ENCODE peak calls at places on chromosomes 3 and 15, in eight cellular contexts. P is endodermal cell, O is A549, I is mucosa of descending colon, J is right lobe of liver, S is brain microvascular endothelial cell, V is astrocyte, L is GM12878. E is an unnamed sample.
A peak's percentile ranks its signal among the peaks of the same experiment; 100 is the strongest.

GRCh38 chr15:57354436-57355123 is 21.7 kb upstream of the CGNL1 start:
- DNase-seq in P (no peak), O (no peak), I (no peak), J (no peak), S (no peak), V (no peak), L (no peak), E (no peak)

GRCh38 chr3:102571030-102571429 is 136.2 kb downstream of the ZPLD1 start:
- DNase-seq in P (no peak), O (no peak), I (no peak), J (peak; percentile 55), S (no peak), V (no peak), L (no peak), E (no peak)

GRCh38 chr3:130345487-130346079 is at the start of gene COL6A5:
- DNase-seq in P (peak; percentile 76), O (no peak), I (peak; percentile 36), J (no peak), S (no peak), V (no peak), L (no peak), E (no peak)

GRCh38 chr3:112639451-112640332 is 1.3 kb downstream of the CCDC80 start:
- DNase-seq in P (no peak), O (no peak), I (no peak), J (no peak), S (no peak), V (no peak), L (no peak), E (no peak)

GRCh38 chr3:81476652-81477051 is 284.8 kb downstream of the GBE1 start:
- DNase-seq in P (no peak), O (no peak), I (no peak), J (no peak), S (no peak), V (no peak), L (no peak), E (no peak)

GRCh38 chr15:52018693-52019393 is at the start of gene MAPK6:
- DNase-seq in P (peak; percentile 95), O (peak; percentile 95), I (peak; percentile 95), J (peak; percentile 95), S (peak; percentile 85), V (peak; percentile 71), L (peak; percentile 71), E (peak; percentile 95)

GRCh38 chr15:68638953-68639500 is 60.2 kb downstream of the CORO2B start:
- DNase-seq in P (no peak), O (no peak), I (no peak), J (no peak), S (peak; percentile 45), V (peak; percentile 72), L (no peak), E (no peak)

GRCh38 chr3:116444819-116445290 is 432 bp downstream of the LSAMP start:
- DNase-seq in P (peak; percentile 70), O (no peak), I (no peak), J (no peak), S (no peak), V (peak; percentile 26), L (no peak), E (no peak)

GRCh38 chr15:73964736-73965093 is 27.4 kb downstream of the STOML1 start:
- DNase-seq in P (peak; percentile 99), O (peak; percentile 82), I (peak; percentile 80), J (peak; percentile 75), S (peak; percentile 76), V (no peak), L (no peak), E (peak; percentile 78)

GRCh38 chr3:143727391-143727790 is 120.9 kb downstream of the SLC9A9 start:
- DNase-seq in P (no peak), O (no peak), I (no peak), J (no peak), S (no peak), V (no peak), L (no peak), E (no peak)

GRCh38 chr3:98901032-98901464 is 447 bp downstream of the DCBLD2 start:
- DNase-seq in P (peak; percentile 89), O (no peak), I (peak; percentile 67), J (peak; percentile 58), S (peak; percentile 48), V (no peak), L (no peak), E (peak; percentile 26)

GRCh38 chr15:40744810-40745152 is 10.3 kb downstream of the RMDN3 start:
- DNase-seq in P (no peak), O (no peak), I (no peak), J (no peak), S (no peak), V (no peak), L (no peak), E (no peak)

GRCh38 chr3:157127831-157128767 is 31.8 kb downstream of the CCNL1 start:
- DNase-seq in P (peak; percentile 73), O (peak; percentile 50), I (peak; percentile 59), J (peak; percentile 65), S (peak; percentile 89), V (peak; percentile 86), L (no peak), E (no peak)

GRCh38 chr15:65248506-65248905 is 37.2 kb upstream of the CILP start:
- DNase-seq in P (no peak), O (no peak), I (no peak), J (no peak), S (no peak), V (no peak), L (no peak), E (no peak)

GRCh38 chr3:71010731-71011455 is 572.6 kb downstream of the FOXP1 start:
- DNase-seq in P (no peak), O (no peak), I (no peak), J (no peak), S (no peak), V (no peak), L (peak; percentile 20), E (no peak)

GRCh38 chr3:10299175-10299574 is 6.4 kb upstream of the GHRL start:
- DNase-seq in P (peak; percentile 40), O (no peak), I (no peak), J (no peak), S (no peak), V (no peak), L (no peak), E (no peak)
- TF ChIP-seq CTCF in P (peak; percentile 21), O (no peak), I (no peak), J (no peak), S (peak; percentile 22), V (peak; percentile 8), L (no peak), E (no peak)

DNA sequence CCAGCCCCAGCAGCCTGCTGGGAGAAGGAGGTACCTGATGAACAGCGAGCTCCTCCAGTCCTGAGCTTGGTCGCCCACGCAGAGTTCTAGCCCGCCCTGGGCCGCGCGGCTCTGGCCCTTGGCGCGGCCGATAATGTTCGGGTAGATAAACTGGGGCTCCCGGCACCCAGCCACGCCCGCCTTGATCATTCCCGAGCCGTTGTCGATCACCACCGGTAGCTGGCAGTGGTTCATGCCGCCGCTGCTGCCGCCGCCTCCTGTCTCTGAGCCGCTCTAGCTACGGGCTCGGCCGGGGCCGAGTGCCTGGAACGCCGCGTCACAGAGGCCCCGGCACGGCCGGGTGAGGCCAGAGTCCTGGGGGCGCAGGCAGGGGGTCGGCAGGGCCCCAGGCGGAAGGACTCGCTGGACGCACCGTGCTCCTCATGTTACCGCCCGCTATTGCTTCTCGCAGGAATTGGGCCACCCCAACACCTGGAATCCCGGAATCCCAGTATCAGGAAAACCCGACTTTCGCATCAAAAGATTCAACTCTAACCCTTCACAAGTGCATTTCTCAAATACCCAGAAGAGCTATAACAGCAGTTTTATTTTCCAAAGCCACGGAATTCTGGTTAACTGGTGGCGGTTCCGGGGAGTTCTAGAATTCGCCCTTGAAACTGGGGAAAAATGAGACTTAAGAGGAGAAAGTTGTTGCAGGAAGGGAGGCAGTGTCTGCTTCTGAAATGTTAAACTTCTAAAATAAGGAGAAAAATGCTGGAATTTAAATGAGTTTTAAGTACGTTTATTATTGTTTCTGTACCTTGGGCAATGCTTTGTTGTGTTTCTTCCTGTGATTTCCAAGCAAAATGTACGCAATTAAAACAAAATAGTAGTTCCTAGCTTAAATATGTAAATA is at the start of gene ACTRT3:
- DNase-seq in P (peak; percentile 94), O (peak; percentile 33), I (peak; percentile 86), J (peak; percentile 78), S (peak; percentile 59), V (peak; percentile 72), L (no peak), E (peak; percentile 60)
- TF ChIP-seq CTCF in P (peak; percentile 12), O (no peak), I (no peak), J (no peak), S (no peak), V (no peak), L (no peak), E (no peak)

GRCh38 chr15:92613841-92614240 is 41.7 kb downstream of the FAM174B start:
- DNase-seq in P (no peak), O (no peak), I (no peak), J (no peak), S (no peak), V (no peak), L (no peak), E (no peak)

GRCh38 chr15:92612891-92613290 is 42.7 kb downstream of the FAM174B start:
- DNase-seq in P (no peak), O (no peak), I (no peak), J (no peak), S (no peak), V (no peak), L (no peak), E (no peak)

GRCh38 chr15:92610101-92610520 is 45.5 kb downstream of the FAM174B start:
- DNase-seq in P (no peak), O (no peak), I (no peak), J (no peak), S (no peak), V (no peak), L (no peak), E (no peak)

GRCh38 chr15:92611150-92611549 is 44.4 kb downstream of the FAM174B start:
- DNase-seq in P (no peak), O (no peak), I (no peak), J (no peak), S (no peak), V (no peak), L (no peak), E (no peak)

GRCh38 chr15:92611995-92612745 is 43.4 kb downstream of the FAM174B start:
- DNase-seq in P (no peak), O (no peak), I (no peak), J (no peak), S (no peak), V (no peak), L (no peak), E (no peak)
- TF ChIP-seq CTCF in P (peak; percentile 37), O (peak; percentile 14), I (no peak), J (peak; percentile 7), S (peak; percentile 9), V (no peak), L (peak; percentile 25), E (no peak)

GRCh38 chr15:49044002-49044401 is 2.2 kb downstream of the SECISBP2L start:
- DNase-seq in P (no peak), O (no peak), I (no peak), J (no peak), S (no peak), V (no peak), L (no peak), E (no peak)

GRCh38 chr15:49045691-49046112 is 544 bp downstream of the SECISBP2L start:
- DNase-seq in P (no peak), O (peak; percentile 10), I (no peak), J (no peak), S (peak; percentile 11), V (peak; percentile 43), L (peak; percentile 48), E (no peak)

GRCh38 chr15:49044761-49045571 is 1.3 kb downstream of the SECISBP2L start:
- DNase-seq in P (no peak), O (no peak), I (no peak), J (no peak), S (no peak), V (peak; percentile 6), L (no peak), E (no peak)

GRCh38 chr15:49047456-49047855 is 1.2 kb upstream of the SECISBP2L start:
- DNase-seq in P (no peak), O (no peak), I (no peak), J (no peak), S (no peak), V (no peak), L (no peak), E (no peak)

GRCh38 chr15:49046113-49046883 is at the start of gene SECISBP2L:
- DNase-seq in P (peak; percentile 99), O (peak; percentile 81), I (peak; percentile 95), J (peak; percentile 96), S (peak; percentile 94), V (peak; percentile 91), L (peak; percentile 89), E (peak; percentile 82)
- TF ChIP-seq CTCF in P (peak; percentile 79), O (peak; percentile 34), I (no peak), J (peak; percentile 23), S (peak; percentile 50), V (no peak), L (peak; percentile 63), E (no peak)